ENCODE peak calls at places on chromosome 19, in eight cellular contexts. Y is tibial nerve, H is A549, I is SK-N-SH, O is GM12878, F is stomach, Q is transverse colon, V is K562. X is an unnamed sample.

GRCh38 chr19:38632476-38633213 is 13.7 kb downstream of the EIF3K start:
- DNase-seq in Y (no peak), H (no peak), I (no peak), O (no peak), F (no peak), Q (no peak), V (no peak), X (no peak)

GRCh38 chr19:47765522-47766358 is 12.8 kb upstream of the SELENOW start:
- DNase-seq in Y (no peak), H (peak; percentile 58), I (peak; percentile 77), O (no peak), F (peak; percentile 72), Q (peak; percentile 72), V (peak; percentile 62), X (peak; percentile 61)

GRCh38 chr19:21321996-21322395 is 7.2 kb downstream of the ZNF708 start:
- DNase-seq in Y (no peak), H (no peak), I (no peak), O (no peak), F (no peak), Q (no peak), V (no peak), X (no peak)

GRCh38 chr19:20423381-20424207 is 142.0 kb downstream of the ZNF737 start:
- DNase-seq in Y (peak; percentile 26), H (no peak), I (peak; percentile 15), O (no peak), F (peak; percentile 56), Q (peak; percentile 44), V (no peak), X (peak; percentile 56)

GRCh38 chr19:33982706-33983105 is 186.0 kb downstream of the KCTD15 start:
- DNase-seq in Y (no peak), H (no peak), I (no peak), O (no peak), F (no peak), Q (no peak), V (no peak), X (no peak)

GRCh38 chr19:10701955-10702307 is 692 bp downstream of the QTRT1 start:
- DNase-seq in Y (no peak), H (no peak), I (peak; percentile 82), O (no peak), F (no peak), Q (peak; percentile 27), V (peak; percentile 68), X (no peak)

GRCh38 chr19:4649392-4650094 is 10.2 kb downstream of the TNFAIP8L1 start:
- DNase-seq in Y (no peak), H (no peak), I (no peak), O (no peak), F (no peak), Q (no peak), V (no peak), X (no peak)

GRCh38 chr19:18663940-18664530 is 19.4 kb upstream of the CRTC1 start:
- DNase-seq in Y (no peak), H (no peak), I (no peak), O (no peak), F (no peak), Q (no peak), V (no peak), X (no peak)

GRCh38 chr19:39032164-39032918 is at the start of gene FBXO27:
- DNase-seq in Y (no peak), H (no peak), I (peak; percentile 84), O (no peak), F (no peak), Q (peak; percentile 10), V (peak; percentile 68), X (no peak)

GRCh38 chr19:39038098-39038497 is 5.7 kb upstream of the FBXO27 start:
- DNase-seq in Y (no peak), H (peak; percentile 99), I (peak; percentile 71), O (no peak), F (peak; percentile 58), Q (peak; percentile 9), V (peak; percentile 77), X (no peak)

GRCh38 chr19:32637480-32637879 is 37.5 kb downstream of the ANKRD27 start:
- DNase-seq in Y (no peak), H (no peak), I (no peak), O (no peak), F (no peak), Q (no peak), V (no peak), X (no peak)

GRCh38 chr19:45990113-45990728 is 5.0 kb upstream of the CCDC61 start:
- DNase-seq in Y (no peak), H (no peak), I (no peak), O (no peak), F (no peak), Q (no peak), V (no peak), X (no peak)

GRCh38 chr19:1172353-1173159 is 1.5 kb downstream of the SBNO2 start:
- DNase-seq in Y (no peak), H (no peak), I (peak; percentile 64), O (no peak), F (peak; percentile 63), Q (peak; percentile 76), V (no peak), X (no peak)
- TF ChIP-seq EP300 in Y (no peak), H (no peak), I (no peak), O (no peak), F (no peak), Q (no peak), V (no peak), X (no peak)

GRCh38 chr19:15445227-15445605 is 4.5 kb downstream of the WIZ start:
- DNase-seq in Y (no peak), H (no peak), I (no peak), O (no peak), F (no peak), Q (no peak), V (no peak), X (no peak)
- H3K4me1 ChIP-seq in Y (peaks cover 8% of the 10 kb centered on the region), H (peaks cover 8% of the 10 kb centered on the region), I (no peaks in the 10 kb centered on the region), O (peaks cover 7% of the 10 kb centered on the region), F (peaks cover 7% of the 10 kb centered on the region), Q (peaks cover 7% of the 10 kb centered on the region), V (peaks cover 11% of the 10 kb centered on the region), X (peaks cover 10% of the 10 kb centered on the region)

GRCh38 chr19:55676889-55677505 is 2.0 kb downstream of the EPN1 start:
- DNase-seq in Y (no peak), H (no peak), I (no peak), O (no peak), F (no peak), Q (no peak), V (no peak), X (no peak)
- H3K4me3 ChIP-seq in Y (no peak overlapping the region), H (peak overlapping the region; percentile 93), I (peak overlapping the region; percentile 74), O (peak overlapping the region; percentile 92), F (peak overlapping the region; percentile 70), Q (no peak overlapping the region), V (peak overlapping the region; percentile 83), X (no peak overlapping the region)

GRCh38 chr19:49020931-49021895 is 2.9 kb downstream of the CGB3 start:
- DNase-seq in Y (no peak), H (no peak), I (peak; percentile 66), O (no peak), F (no peak), Q (no peak), V (no peak), X (no peak)
- TF ChIP-seq EP300 in Y (no peak), H (no peak), I (no peak), O (no peak), F (no peak), Q (no peak), V (no peak), X (no peak)

GRCh38 chr19:41097302-41097701 is 9.1 kb downstream of the CYP2A13 start:
- DNase-seq in Y (no peak), H (no peak), I (no peak), O (no peak), F (no peak), Q (no peak), V (no peak), X (no peak)
- H3K4me1 ChIP-seq in Y (no peaks in the 10 kb centered on the region), H (no peaks in the 10 kb centered on the region), I (no peaks in the 10 kb centered on the region), O (no peaks in the 10 kb centered on the region), F (no peaks in the 10 kb centered on the region), Q (no peaks in the 10 kb centered on the region), V (peaks cover 2% of the 10 kb centered on the region), X (no peaks in the 10 kb centered on the region)

DNA sequence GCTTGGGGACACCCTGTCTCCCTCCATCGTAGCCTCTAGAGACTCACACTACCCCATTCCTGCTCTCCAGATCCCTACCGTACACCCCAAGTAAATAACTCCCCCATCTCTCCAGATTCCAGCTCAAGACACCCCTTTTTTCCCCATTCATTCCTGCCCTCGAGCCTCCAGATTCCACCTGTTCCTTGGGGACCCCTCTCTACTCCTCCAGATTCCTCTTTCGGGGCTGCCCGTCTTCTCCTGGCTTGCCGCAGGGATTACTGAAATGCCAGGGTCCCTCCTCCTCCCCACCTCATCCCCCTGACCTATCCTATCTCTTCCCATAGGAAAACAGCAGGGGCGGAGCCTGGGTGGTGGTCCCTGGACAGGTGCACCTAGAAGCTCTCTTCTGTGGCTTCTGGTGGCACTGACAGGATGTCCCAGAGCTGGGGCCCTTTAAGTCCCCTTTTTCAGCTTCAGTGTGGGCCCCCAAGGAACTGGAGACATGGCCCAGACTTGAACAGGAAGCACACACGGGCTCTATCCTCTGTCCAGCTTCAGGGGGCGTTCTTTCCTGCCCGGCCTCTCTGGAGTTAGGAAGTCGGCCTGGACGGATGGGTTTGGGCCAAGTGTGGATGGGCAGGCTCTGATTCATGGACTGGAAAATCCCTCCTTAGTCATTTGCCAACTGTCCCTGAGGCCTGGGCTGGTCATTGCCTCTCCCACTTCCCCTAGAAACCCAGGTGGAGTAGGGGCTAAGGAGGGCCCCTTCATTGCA is 1.2 kb downstream of the ZSWIM4 start:
- DNase-seq in Y (peak; percentile 46), H (peak; percentile 68), I (peak; percentile 43), O (no peak), F (peak; percentile 53), Q (peak; percentile 51), V (no peak), X (peak; percentile 82)
- H3K4me3 ChIP-seq in Y (peak overlapping the region; percentile 54), H (peak overlapping the region; percentile 99), I (peak overlapping the region; percentile 75), O (peak overlapping the region; percentile 70), F (peak overlapping the region; percentile 81), Q (no peak overlapping the region), V (peak overlapping the region; percentile 61), X (peak overlapping the region; percentile 86)

GRCh38 chr19:15048885-15049541 is at the start of gene CASP14:
- DNase-seq in Y (no peak), H (no peak), I (no peak), O (no peak), F (no peak), Q (no peak), V (no peak), X (no peak)

GRCh38 chr19:15050639-15051038 is 1.4 kb downstream of the CASP14 start:
- DNase-seq in Y (no peak), H (no peak), I (no peak), O (no peak), F (no peak), Q (no peak), V (no peak), X (no peak)

GRCh38 chr19:15047680-15048079 is 1.6 kb upstream of the CASP14 start:
- DNase-seq in Y (no peak), H (no peak), I (no peak), O (no peak), F (no peak), Q (no peak), V (no peak), X (no peak)

DNA sequence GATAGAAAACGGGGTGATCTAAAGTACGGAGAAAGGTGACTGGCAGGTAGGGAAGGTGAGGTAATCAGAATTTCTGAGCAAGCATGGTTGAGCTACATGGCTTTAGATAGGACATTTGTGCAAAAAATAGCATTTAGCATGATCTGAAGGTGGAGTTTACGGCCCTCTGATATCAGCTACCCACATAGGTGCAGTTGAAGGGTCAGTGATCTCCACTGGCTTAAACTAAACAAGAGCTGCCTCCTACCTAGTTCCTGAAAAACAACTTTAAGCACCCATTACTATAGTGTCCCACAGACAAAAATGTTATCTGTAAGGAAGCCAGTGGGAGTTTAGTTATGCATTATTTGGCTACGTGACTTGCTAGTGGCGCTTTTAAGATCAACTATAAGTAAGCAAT is 1.2 kb upstream of the CASP14 start:
- DNase-seq in Y (no peak), H (no peak), I (no peak), O (no peak), F (no peak), Q (no peak), V (no peak), X (no peak)
- TF ChIP-seq EP300 in Y (no peak), H (no peak), I (no peak), O (no peak), F (no peak), Q (no peak), V (no peak), X (no peak)